ENCODE peak calls at places on chromosomes 1 and 21, in ten cellular contexts. X, P, D, A, Q, M, G, H, W and E are unnamed samples.

GRCh38 chr1:227900571-227901051 is 47.1 kb downstream of the WNT9A start:
- DNase-seq in X (peak; percentile 5), P (no peak), D (no peak), A (peak; percentile 8), Q (no peak), M (peak; percentile 4), G (no peak), H (no peak), W (no peak), E (peak; percentile 7)

GRCh38 chr1:221800831-221801610 is 59.1 kb upstream of the DUSP10 start:
- DNase-seq in X (no peak), P (no peak), D (no peak), A (no peak), Q (peak; percentile 19), M (no peak), G (no peak), H (no peak), W (no peak), E (no peak)

GRCh38 chr1:41245659-41246058 is 3.6 kb upstream of the SCMH1 start:
- DNase-seq in X (no peak), P (no peak), D (no peak), A (no peak), Q (peak; percentile 25), M (no peak), G (no peak), H (no peak), W (peak; percentile 11), E (no peak)

GRCh38 chr1:41412748-41413147 is 51.5 kb downstream of the FOXO6 start:
- DNase-seq in X (no peak), P (no peak), D (no peak), A (no peak), Q (no peak), M (no peak), G (no peak), H (no peak), W (no peak), E (no peak)

GRCh38 chr1:223413216-223413615 is 20.0 kb downstream of the CCDC185 start:
- DNase-seq in X (no peak), P (no peak), D (no peak), A (no peak), Q (no peak), M (no peak), G (no peak), H (no peak), W (no peak), E (no peak)

GRCh38 chr1:235077571-235078479 is 50.8 kb downstream of the TOMM20 start:
- DNase-seq in X (no peak), P (no peak), D (no peak), A (no peak), Q (no peak), M (no peak), G (peak; percentile 44), H (no peak), W (no peak), E (peak; percentile 53)

GRCh38 chr1:54376085-54377039 is 29.8 kb downstream of the SSBP3 start:
- DNase-seq in X (no peak), P (no peak), D (peak; percentile 74), A (no peak), Q (peak; percentile 18), M (no peak), G (no peak), H (no peak), W (no peak), E (no peak)

GRCh38 chr1:201712387-201713092 is 116.4 kb upstream of the IPO9 start:
- DNase-seq in X (no peak), P (no peak), D (no peak), A (no peak), Q (no peak), M (no peak), G (no peak), H (no peak), W (no peak), E (peak; percentile 58)

GRCh38 chr1:101022294-101022693 is 3.3 kb downstream of the DPH5 start:
- DNase-seq in X (no peak), P (no peak), D (no peak), A (no peak), Q (peak; percentile 32), M (no peak), G (no peak), H (no peak), W (no peak), E (no peak)

GRCh38 chr1:34906756-34907155 is 22.7 kb downstream of the DLGAP3 start:
- DNase-seq in X (no peak), P (no peak), D (no peak), A (no peak), Q (no peak), M (no peak), G (no peak), H (no peak), W (no peak), E (no peak)

GRCh38 chr21:31198575-31198974 is 145.5 kb downstream of the TIAM1 start:
- DNase-seq in X (no peak), P (no peak), D (no peak), A (no peak), Q (peak; percentile 85), M (no peak), G (no peak), H (peak; percentile 11), W (peak; percentile 52), E (no peak)

GRCh38 chr1:8133657-8134430 is 107.7 kb upstream of the ERRFI1 start:
- DNase-seq in X (peak; percentile 79), P (peak; percentile 70), D (peak; percentile 68), A (no peak), Q (peak; percentile 40), M (peak; percentile 86), G (peak; percentile 67), H (no peak), W (peak; percentile 84), E (peak; percentile 73)

GRCh38 chr21:15524855-15525254 is 204.9 kb upstream of the USP25 start:
- DNase-seq in X (no peak), P (no peak), D (no peak), A (no peak), Q (no peak), M (no peak), G (no peak), H (no peak), W (no peak), E (no peak)

GRCh38 chr21:15522148-15522547 is 207.6 kb upstream of the USP25 start:
- DNase-seq in X (no peak), P (no peak), D (no peak), A (no peak), Q (no peak), M (no peak), G (no peak), H (no peak), W (no peak), E (no peak)

GRCh38 chr21:15521644-15522001 is 208.2 kb upstream of the USP25 start:
- DNase-seq in X (no peak), P (no peak), D (no peak), A (no peak), Q (no peak), M (no peak), G (no peak), H (no peak), W (no peak), E (no peak)

GRCh38 chr21:15517394-15517793 is 212.4 kb upstream of the USP25 start:
- DNase-seq in X (no peak), P (no peak), D (no peak), A (no peak), Q (no peak), M (no peak), G (no peak), H (no peak), W (no peak), E (no peak)

DNA sequence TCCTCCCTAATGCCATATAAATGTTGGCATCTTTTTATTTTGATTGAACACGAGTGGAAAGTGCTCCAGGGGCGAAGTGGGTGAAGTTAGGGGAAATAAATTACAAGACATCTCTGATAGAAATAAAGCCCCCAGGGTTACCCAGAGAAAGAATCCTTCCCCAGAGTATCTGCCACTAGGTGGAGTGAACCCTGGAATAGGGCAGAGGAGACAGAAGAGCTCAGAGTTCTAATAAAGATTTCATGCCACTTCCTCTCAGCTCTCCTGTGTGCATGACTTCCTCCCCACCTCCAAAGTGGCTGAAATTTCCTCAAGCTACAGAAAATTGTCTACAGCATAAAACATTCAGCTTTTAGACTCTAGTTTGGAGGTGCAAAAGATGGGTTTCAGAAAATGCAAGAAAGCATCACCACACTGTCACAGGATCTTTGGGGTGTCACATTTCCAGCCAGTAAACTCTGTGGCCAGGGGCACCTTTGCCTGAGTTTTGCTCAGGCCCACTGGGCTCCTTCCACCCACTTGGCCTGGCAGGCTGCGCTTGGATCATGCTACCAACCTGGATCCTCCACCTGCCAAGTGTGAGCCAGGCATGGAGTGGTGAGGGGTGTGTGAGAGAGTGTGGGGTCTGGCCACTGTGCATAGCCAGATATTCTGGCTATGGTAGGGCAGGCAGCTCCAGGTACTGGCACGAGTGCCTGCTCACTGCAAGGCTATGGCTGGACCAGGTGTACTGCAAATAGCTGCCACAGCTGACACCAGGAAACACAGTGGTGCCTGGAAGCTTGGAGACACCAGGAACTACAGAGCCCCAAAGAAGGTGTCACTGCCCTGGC is 208.8 kb upstream of the USP25 start:
- DNase-seq in X (no peak), P (no peak), D (no peak), A (no peak), Q (peak; percentile 43), M (no peak), G (no peak), H (no peak), W (peak; percentile 6), E (no peak)
- H3K4me1 ChIP-seq in X (no peaks in the 10 kb centered on the region), P (no peaks in the 10 kb centered on the region), D (no peaks in the 10 kb centered on the region), A (no peaks in the 10 kb centered on the region), Q (no peaks in the 10 kb centered on the region), M (no peaks in the 10 kb centered on the region), G (no peaks in the 10 kb centered on the region), H (peaks cover 12% of the 10 kb centered on the region), W (no peaks in the 10 kb centered on the region), E (no peaks in the 10 kb centered on the region)

DNA sequence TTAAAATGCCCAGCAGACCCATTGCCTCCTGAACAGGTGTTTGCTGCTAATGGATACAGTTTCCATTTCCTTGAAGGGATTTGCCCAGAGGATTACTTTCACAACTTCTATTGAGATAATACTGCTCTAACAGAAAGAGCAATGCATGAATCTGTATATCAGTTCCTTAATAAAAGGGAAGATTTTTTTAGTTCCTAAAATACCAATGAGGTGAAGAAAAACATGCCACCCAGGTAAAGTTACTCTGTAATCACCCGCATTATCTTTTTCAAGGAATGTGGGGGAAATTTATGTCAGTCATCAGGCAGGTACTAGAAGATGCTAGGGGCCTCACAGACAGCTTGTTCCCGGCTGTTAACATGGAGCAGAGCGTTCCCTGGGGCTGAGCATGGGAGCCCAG is 41.1 kb downstream of the KCNJ15 start:
- DNase-seq in X (no peak), P (no peak), D (no peak), A (no peak), Q (no peak), M (no peak), G (no peak), H (no peak), W (no peak), E (no peak)
- H3K4me1 ChIP-seq in X (peaks cover 25% of the 10 kb centered on the region), P (peaks cover 25% of the 10 kb centered on the region), D (no peaks in the 10 kb centered on the region), A (peaks cover 42% of the 10 kb centered on the region), Q (peaks cover 14% of the 10 kb centered on the region), M (no peaks in the 10 kb centered on the region), G (no peaks in the 10 kb centered on the region), H (peaks cover 45% of the 10 kb centered on the region), W (peaks cover 45% of the 10 kb centered on the region), E (peaks cover 9% of the 10 kb centered on the region)

GRCh38 chr1:36369472-36369871 is 16.3 kb downstream of the STK40 start:
- DNase-seq in X (no peak), P (no peak), D (no peak), A (no peak), Q (no peak), M (no peak), G (no peak), H (no peak), W (no peak), E (no peak)
- H3K4me1 ChIP-seq in X (peaks cover 75% of the 10 kb centered on the region), P (peaks cover 36% of the 10 kb centered on the region), D (peaks cover 34% of the 10 kb centered on the region), A (peaks cover 21% of the 10 kb centered on the region), Q (peaks cover 38% of the 10 kb centered on the region), M (peaks cover 25% of the 10 kb centered on the region), G (peaks cover 80% of the 10 kb centered on the region), H (peaks cover 72% of the 10 kb centered on the region), W (peaks cover 47% of the 10 kb centered on the region), E (peaks cover 22% of the 10 kb centered on the region)

GRCh38 chr1:65471901-65472332 is 51.4 kb downstream of the LEPR start:
- DNase-seq in X (no peak), P (no peak), D (no peak), A (no peak), Q (no peak), M (no peak), G (no peak), H (no peak), W (no peak), E (no peak)
- H3K4me1 ChIP-seq in X (peaks cover 24% of the 10 kb centered on the region), P (peaks cover 63% of the 10 kb centered on the region), D (no peaks in the 10 kb centered on the region), A (no peaks in the 10 kb centered on the region), Q (peaks cover 7% of the 10 kb centered on the region), M (peaks cover 9% of the 10 kb centered on the region), G (peaks cover 5% of the 10 kb centered on the region), H (no peaks in the 10 kb centered on the region), W (peaks cover 23% of the 10 kb centered on the region), E (peaks cover 7% of the 10 kb centered on the region)